ENCODE peak calls at places on chromosomes 2 and 18, in ten cellular contexts. B is AG04449, D is astrocyte of the spinal cord, U is GM23338, E is heart left ventricle, F is Karpas-422, T is dorsolateral prefrontal cortex, X is suprapubic skin, I is left ventricle myocardium inferior, W is transverse colon. A is an unnamed sample.

GRCh38 chr18:54149078-54149697 is 75.3 kb downstream of the MBD2 start:
- DNase-seq in B (peak; percentile 80), D (peak; percentile 96), U (peak; percentile 14), E (no peak), F (no peak), T (peak; percentile 43), X (no peak), I (no peak), W (no peak), A (no peak)

GRCh38 chr2:98507940-98508689 is 63.5 kb downstream of the INPP4A start:
- DNase-seq in B (no peak), D (no peak), U (no peak), E (peak; percentile 75), F (no peak), T (no peak), X (no peak), I (peak; percentile 74), W (peak; percentile 64), A (no peak)

GRCh38 chr2:126952216-126952615 is 53.5 kb downstream of the TEX51 start:
- DNase-seq in B (no peak), D (no peak), U (no peak), E (no peak), F (no peak), T (no peak), X (no peak), I (no peak), W (no peak), A (no peak)

GRCh38 chr18:36638224-36638623 is 190.6 kb downstream of the TPGS2 start:
- DNase-seq in B (no peak), D (no peak), U (no peak), E (no peak), F (no peak), T (no peak), X (no peak), I (no peak), W (no peak), A (no peak)

GRCh38 chr18:28984731-28985130 is 807.8 kb upstream of the CDH2 start:
- DNase-seq in B (no peak), D (peak; percentile 63), U (no peak), E (no peak), F (no peak), T (no peak), X (no peak), I (no peak), W (no peak), A (no peak)

GRCh38 chr2:234322766-234323465 is 174.0 kb downstream of the ARL4C start:
- DNase-seq in B (no peak), D (no peak), U (no peak), E (no peak), F (no peak), T (no peak), X (no peak), I (no peak), W (no peak), A (no peak)

GRCh38 chr18:79639072-79639829 is 40.4 kb upstream of the CTDP1 start:
- DNase-seq in B (no peak), D (no peak), U (no peak), E (no peak), F (peak; percentile 69), T (no peak), X (no peak), I (no peak), W (no peak), A (no peak)

GRCh38 chr2:184769038-184769437 is 170.7 kb downstream of the ZNF804A start:
- DNase-seq in B (peak; percentile 58), D (peak; percentile 45), U (no peak), E (no peak), F (no peak), T (no peak), X (no peak), I (no peak), W (no peak), A (no peak)

GRCh38 chr2:59296279-59296678 is 1055.2 kb upstream of the FANCL start:
- DNase-seq in B (no peak), D (no peak), U (no peak), E (no peak), F (no peak), T (no peak), X (no peak), I (no peak), W (no peak), A (no peak)

GRCh38 chr2:105502625-105503334 is 103.9 kb upstream of the FHL2 start:
- DNase-seq in B (no peak), D (peak; percentile 40), U (peak; percentile 9), E (no peak), F (no peak), T (no peak), X (no peak), I (no peak), W (no peak), A (no peak)

GRCh38 chr2:54666131-54666637 is 57.3 kb upstream of the EML6 start:
- DNase-seq in B (peak; percentile 40), D (peak; percentile 87), U (no peak), E (peak; percentile 64), F (no peak), T (peak; percentile 45), X (no peak), I (peak; percentile 59), W (no peak), A (no peak)

GRCh38 chr2:159677654-159678053 is 34.7 kb upstream of the MARCHF7 start:
- DNase-seq in B (no peak), D (peak; percentile 31), U (no peak), E (no peak), F (no peak), T (no peak), X (no peak), I (no peak), W (no peak), A (no peak)

GRCh38 chr18:32010124-32010745 is 8.4 kb upstream of the RNF125 start:
- DNase-seq in B (no peak), D (no peak), U (peak; percentile 20), E (no peak), F (no peak), T (no peak), X (no peak), I (no peak), W (no peak), A (no peak)

GRCh38 chr2:240024766-240025165 is 376 bp downstream of the NDUFA10 start:
- DNase-seq in B (no peak), D (no peak), U (peak; percentile 39), E (no peak), F (peak; percentile 65), T (no peak), X (no peak), I (no peak), W (no peak), A (no peak)

GRCh38 chr2:64400103-64400728 is 53.7 kb upstream of the LGALSL start:
- DNase-seq in B (no peak), D (no peak), U (no peak), E (no peak), F (no peak), T (no peak), X (no peak), I (no peak), W (no peak), A (no peak)

GRCh38 chr2:218262631-218263586 is 2.1 kb downstream of the GPBAR1 start:
- DNase-seq in B (no peak), D (no peak), U (no peak), E (no peak), F (no peak), T (no peak), X (peak; percentile 65), I (no peak), W (no peak), A (no peak)
- H3K4me3 ChIP-seq in B (no peak overlapping the region), D (no peak overlapping the region), U (no peak overlapping the region), E (no peak overlapping the region), F (no peak overlapping the region), T (no peak overlapping the region), X (no peak overlapping the region), I (no peak overlapping the region), W (no peak overlapping the region), A (no peak overlapping the region)

GRCh38 chr2:28810384-28811285 is at the start of gene SPDYA:
- DNase-seq in B (no peak), D (peak; percentile 70), U (peak; percentile 93), E (peak; percentile 81), F (no peak), T (peak; percentile 46), X (peak; percentile 73), I (peak; percentile 74), W (peak; percentile 69), A (peak; percentile 72)

GRCh38 chr2:28809927-28810326 is 707 bp upstream of the SPDYA start:
- DNase-seq in B (no peak), D (no peak), U (no peak), E (no peak), F (no peak), T (no peak), X (no peak), I (no peak), W (no peak), A (no peak)
- H3K4me3 ChIP-seq in B (peak overlapping the region; percentile 65), D (peak overlapping the region; percentile 53), U (peak overlapping the region; percentile 66), E (peak overlapping the region; percentile 53), F (no peak overlapping the region), T (peak overlapping the region; percentile 72), X (peak overlapping the region; percentile 57), I (peak overlapping the region; percentile 71), W (no peak overlapping the region), A (peak overlapping the region; percentile 37)

GRCh38 chr2:119301413-119301812 is 65.2 kb downstream of the C2orf76 start:
- DNase-seq in B (no peak), D (peak; percentile 80), U (no peak), E (no peak), F (no peak), T (no peak), X (no peak), I (no peak), W (no peak), A (no peak)
- H3K4me3 ChIP-seq in B (no peak overlapping the region), D (no peak overlapping the region), U (no peak overlapping the region), E (no peak overlapping the region), F (no peak overlapping the region), T (no peak overlapping the region), X (no peak overlapping the region), I (no peak overlapping the region), W (no peak overlapping the region), A (no peak overlapping the region)

GRCh38 chr2:226031962-226032441 is 632.5 kb downstream of the NYAP2 start:
- DNase-seq in B (peak; percentile 17), D (peak; percentile 41), U (peak; percentile 61), E (no peak), F (no peak), T (no peak), X (no peak), I (no peak), W (no peak), A (no peak)

GRCh38 chr2:226031078-226031937 is 631.8 kb downstream of the NYAP2 start:
- DNase-seq in B (no peak), D (peak; percentile 85), U (peak; percentile 84), E (peak; percentile 64), F (no peak), T (peak; percentile 68), X (peak; percentile 66), I (peak; percentile 53), W (peak; percentile 17), A (peak; percentile 64)

DNA sequence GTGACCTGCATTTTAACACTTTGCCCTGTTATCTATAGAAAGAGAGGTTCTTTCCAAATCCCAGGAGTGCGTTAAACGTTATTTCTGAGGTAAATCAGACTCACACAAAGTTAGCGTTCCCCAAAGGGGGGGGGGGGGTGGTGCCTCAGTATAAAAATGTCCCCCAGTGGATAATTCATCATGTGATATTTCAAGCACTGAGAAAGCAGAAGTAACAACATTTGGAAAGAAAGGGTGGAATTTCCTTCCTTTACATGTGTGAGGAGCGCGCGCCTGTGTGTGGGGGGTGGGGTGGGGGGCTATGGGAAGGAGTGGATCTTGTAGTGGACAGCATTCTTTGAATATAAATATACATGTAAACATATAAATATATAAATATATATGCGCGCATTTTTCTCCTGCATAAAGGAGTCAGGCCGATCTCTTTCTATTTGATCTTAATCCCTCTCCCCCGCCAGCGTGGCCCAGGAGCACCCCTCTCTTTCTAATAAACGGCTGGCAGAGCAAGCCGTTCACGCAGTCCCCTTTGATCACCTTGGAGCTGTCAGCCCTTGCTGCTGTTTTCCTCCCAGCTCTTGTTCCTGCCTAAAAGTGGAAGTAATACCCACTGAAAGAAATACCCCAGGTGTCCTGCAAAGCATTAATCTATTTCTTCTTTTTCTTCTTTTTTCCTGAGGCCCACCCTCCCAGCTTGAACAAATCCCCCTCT is 631.0 kb downstream of the NYAP2 start:
- DNase-seq in B (no peak), D (no peak), U (peak; percentile 31), E (no peak), F (no peak), T (no peak), X (no peak), I (no peak), W (no peak), A (no peak)
- H3K4me3 ChIP-seq in B (peak overlapping the region; percentile 62), D (peak overlapping the region; percentile 49), U (peak overlapping the region; percentile 73), E (peak overlapping the region; percentile 52), F (no peak overlapping the region), T (peak overlapping the region; percentile 74), X (peak overlapping the region; percentile 48), I (peak overlapping the region; percentile 70), W (peak overlapping the region; percentile 11), A (peak overlapping the region; percentile 29)

A was measured in RWPE2.